ENCODE peak calls at places on chromosomes 5 and 9, in nine cellular contexts. One of them, this sample, is unnamed.

GRCh38 chr5:157354825-157355224 is 88.9 kb downstream of the CYFIP2 start:
- DNase-seq in body of pancreas: no peak
- DNase-seq in GM10248: no peak
- DNase-seq in omental fat pad: no peak
- DNase-seq in fibroblast of the aortic adventitia: no peak
- DNase-seq in neural crest cell: no peak
- DNase-seq in HL-60: no peak
- DNase-seq in fibroblast of mammary gland: no peak
- DNase-seq in PC-9: no peak
- DNase-seq in this sample: no peak

GRCh38 chr5:88825782-88826110 is 57.2 kb downstream of the MEF2C start:
- DNase-seq in fibroblast of the aortic adventitia: no peak
- DNase-seq in body of pancreas: no peak
- DNase-seq in PC-9: no peak
- DNase-seq in GM10248: no peak
- DNase-seq in neural crest cell: no peak
- DNase-seq in fibroblast of mammary gland: no peak
- DNase-seq in HL-60: no peak
- DNase-seq in omental fat pad: no peak
- DNase-seq in this sample: no peak

GRCh38 chr5:169050146-169050571 is 250.8 kb downstream of the SLIT3 start:
- DNase-seq in neural crest cell: no peak
- DNase-seq in GM10248: no peak
- DNase-seq in PC-9: no peak
- DNase-seq in body of pancreas: peak; percentile 6
- DNase-seq in fibroblast of the aortic adventitia: peak; percentile 77
- DNase-seq in fibroblast of mammary gland: peak; percentile 27
- DNase-seq in omental fat pad: no peak
- DNase-seq in HL-60: no peak
- DNase-seq in this sample: no peak

GRCh38 chr9:4933861-4934260 is 51.2 kb upstream of the JAK2 start:
- DNase-seq in HL-60: no peak
- DNase-seq in fibroblast of mammary gland: no peak
- DNase-seq in neural crest cell: no peak
- DNase-seq in PC-9: no peak
- DNase-seq in omental fat pad: no peak
- DNase-seq in body of pancreas: no peak
- DNase-seq in fibroblast of the aortic adventitia: no peak
- DNase-seq in GM10248: no peak
- DNase-seq in this sample: no peak

GRCh38 chr5:9557696-9558095 is 11.8 kb upstream of the SEMA5A start:
- DNase-seq in GM10248: no peak
- DNase-seq in HL-60: no peak
- DNase-seq in omental fat pad: no peak
- DNase-seq in body of pancreas: no peak
- DNase-seq in fibroblast of mammary gland: peak; percentile 69
- DNase-seq in PC-9: peak; percentile 99
- DNase-seq in neural crest cell: no peak
- DNase-seq in fibroblast of the aortic adventitia: peak; percentile 55
- DNase-seq in this sample: no peak

GRCh38 chr5:34411470-34412346 is 244.4 kb upstream of the RAI14 start:
- DNase-seq in fibroblast of the aortic adventitia: peak; percentile 39
- DNase-seq in HL-60: no peak
- DNase-seq in body of pancreas: no peak
- DNase-seq in neural crest cell: no peak
- DNase-seq in PC-9: no peak
- DNase-seq in omental fat pad: no peak
- DNase-seq in fibroblast of mammary gland: peak; percentile 77
- DNase-seq in GM10248: no peak
- DNase-seq in this sample: no peak

GRCh38 chr5:148788636-148789035 is 37.8 kb upstream of the ADRB2 start:
- DNase-seq in HL-60: no peak
- DNase-seq in neural crest cell: no peak
- DNase-seq in omental fat pad: no peak
- DNase-seq in PC-9: no peak
- DNase-seq in fibroblast of the aortic adventitia: no peak
- DNase-seq in body of pancreas: no peak
- DNase-seq in GM10248: no peak
- DNase-seq in fibroblast of mammary gland: no peak
- DNase-seq in this sample: no peak

GRCh38 chr5:149053027-149053705 is 9.7 kb downstream of the SH3TC2 start:
- DNase-seq in fibroblast of mammary gland: peak; percentile 59
- DNase-seq in HL-60: no peak
- DNase-seq in body of pancreas: no peak
- DNase-seq in GM10248: no peak
- DNase-seq in omental fat pad: no peak
- DNase-seq in fibroblast of the aortic adventitia: peak; percentile 88
- DNase-seq in neural crest cell: no peak
- DNase-seq in PC-9: peak; percentile 39
- DNase-seq in this sample: no peak

GRCh38 chr5:172288465-172288864 is 4.9 kb upstream of the UBTD2 start:
- DNase-seq in body of pancreas: no peak
- DNase-seq in fibroblast of mammary gland: no peak
- DNase-seq in fibroblast of the aortic adventitia: no peak
- DNase-seq in GM10248: no peak
- DNase-seq in omental fat pad: no peak
- DNase-seq in HL-60: no peak
- DNase-seq in PC-9: no peak
- DNase-seq in neural crest cell: no peak
- DNase-seq in this sample: no peak

GRCh38 chr5:145980718-145981117 is 44.3 kb downstream of the SH3RF2 start:
- DNase-seq in PC-9: no peak
- DNase-seq in fibroblast of mammary gland: no peak
- DNase-seq in fibroblast of the aortic adventitia: no peak
- DNase-seq in body of pancreas: no peak
- DNase-seq in HL-60: no peak
- DNase-seq in neural crest cell: no peak
- DNase-seq in omental fat pad: no peak
- DNase-seq in GM10248: no peak
- DNase-seq in this sample: no peak

GRCh38 chr9:78054180-78054579 is 22.6 kb upstream of the GNAQ start:
- DNase-seq in PC-9: no peak
- DNase-seq in HL-60: no peak
- DNase-seq in omental fat pad: no peak
- DNase-seq in body of pancreas: no peak
- DNase-seq in fibroblast of mammary gland: no peak
- DNase-seq in neural crest cell: no peak
- DNase-seq in fibroblast of the aortic adventitia: no peak
- DNase-seq in GM10248: no peak
- DNase-seq in this sample: no peak

GRCh38 chr9:136372561-136373299 is 739 bp downstream of the CARD9 start:
- DNase-seq in fibroblast of the aortic adventitia: peak; percentile 67
- DNase-seq in neural crest cell: peak; percentile 54
- DNase-seq in fibroblast of mammary gland: peak; percentile 63
- DNase-seq in HL-60: peak; percentile 88
- DNase-seq in body of pancreas: peak; percentile 65
- DNase-seq in GM10248: peak; percentile 50
- DNase-seq in PC-9: peak; percentile 89
- DNase-seq in omental fat pad: no peak
- DNase-seq in this sample: peak; percentile 78

GRCh38 chr5:138037271-138037670 is 4.4 kb upstream of the FAM13B start:
- DNase-seq in neural crest cell: no peak
- DNase-seq in GM10248: no peak
- DNase-seq in PC-9: no peak
- DNase-seq in body of pancreas: no peak
- DNase-seq in HL-60: no peak
- DNase-seq in fibroblast of mammary gland: no peak
- DNase-seq in omental fat pad: no peak
- DNase-seq in fibroblast of the aortic adventitia: no peak
- DNase-seq in this sample: no peak

DNA sequence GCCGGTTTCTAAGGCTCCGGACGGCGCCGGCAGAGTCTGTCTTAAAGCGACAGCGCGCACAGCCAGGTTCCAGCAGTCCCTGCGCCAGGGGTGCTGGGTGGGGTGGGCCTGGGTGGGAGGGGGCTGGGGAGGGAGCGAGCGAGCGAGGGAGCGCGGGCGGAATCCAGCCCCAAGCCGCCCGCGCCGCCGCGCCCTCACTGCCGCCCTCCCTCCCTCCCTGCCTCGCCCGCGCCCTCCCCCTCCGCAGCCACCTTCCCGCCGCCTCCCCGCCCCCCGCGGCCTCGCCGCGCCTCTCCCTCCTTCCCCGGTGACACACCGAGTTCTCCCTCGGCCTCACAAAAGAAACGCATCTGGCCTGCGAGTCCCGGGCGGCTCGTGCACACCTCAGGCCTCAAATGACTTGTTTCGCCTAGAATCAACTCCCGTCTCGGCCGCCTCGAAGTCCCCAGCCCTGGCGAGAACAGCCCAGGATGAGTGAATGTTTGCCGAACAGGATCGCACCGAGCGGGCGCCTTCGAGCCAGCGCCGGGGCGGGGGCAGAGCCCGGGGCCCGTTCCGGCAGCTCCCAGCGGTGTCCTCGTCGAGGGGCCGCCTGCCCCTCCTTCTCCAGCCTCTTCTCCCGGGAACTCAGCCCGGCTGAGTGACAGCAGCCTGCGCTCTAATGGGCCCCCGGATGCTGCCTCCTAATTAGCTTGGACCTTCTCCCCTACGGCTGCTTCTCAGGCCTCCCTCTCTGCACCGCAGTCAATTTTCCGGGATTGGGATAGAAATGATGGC is at the start of gene PITX1:
- DNase-seq in PC-9: peak; percentile 62
- DNase-seq in HL-60: no peak
- DNase-seq in fibroblast of mammary gland: peak; percentile 8
- DNase-seq in fibroblast of the aortic adventitia: peak; percentile 37
- DNase-seq in omental fat pad: no peak
- DNase-seq in neural crest cell: no peak
- DNase-seq in body of pancreas: peak; percentile 46
- DNase-seq in GM10248: no peak
- DNase-seq in this sample: peak; percentile 73
- TF ChIP-seq CTCF in PC-9: no peak
- TF ChIP-seq CTCF in HL-60: no peak
- TF ChIP-seq CTCF in fibroblast of mammary gland: no peak
- TF ChIP-seq CTCF in fibroblast of the aortic adventitia: no peak
- TF ChIP-seq CTCF in omental fat pad: no peak
- TF ChIP-seq CTCF in neural crest cell: no peak
- TF ChIP-seq CTCF in body of pancreas: no peak
- TF ChIP-seq CTCF in GM10248: no peak
- TF ChIP-seq CTCF in this sample: no peak

GRCh38 chr5:150438873-150439546 is 10.5 kb downstream of the RPS14 start:
- DNase-seq in body of pancreas: peak; percentile 42
- DNase-seq in fibroblast of mammary gland: peak; percentile 33
- DNase-seq in neural crest cell: peak; percentile 39
- DNase-seq in fibroblast of the aortic adventitia: no peak
- DNase-seq in omental fat pad: no peak
- DNase-seq in HL-60: no peak
- DNase-seq in PC-9: peak; percentile 44
- DNase-seq in GM10248: no peak
- DNase-seq in this sample: peak; percentile 48
- TF ChIP-seq CTCF in body of pancreas: peak; percentile 35
- TF ChIP-seq CTCF in fibroblast of mammary gland: peak; percentile 69
- TF ChIP-seq CTCF in neural crest cell: peak; percentile 59
- TF ChIP-seq CTCF in fibroblast of the aortic adventitia: peak; percentile 68
- TF ChIP-seq CTCF in omental fat pad: no peak
- TF ChIP-seq CTCF in HL-60: peak; percentile 58
- TF ChIP-seq CTCF in PC-9: peak; percentile 64
- TF ChIP-seq CTCF in GM10248: peak; percentile 43
- TF ChIP-seq CTCF in this sample: peak; percentile 68

GRCh38 chr9:74771262-74771585 is 116.5 kb downstream of the TRPM6 start:
- DNase-seq in fibroblast of the aortic adventitia: no peak
- DNase-seq in PC-9: no peak
- DNase-seq in GM10248: no peak
- DNase-seq in neural crest cell: no peak
- DNase-seq in omental fat pad: no peak
- DNase-seq in fibroblast of mammary gland: no peak
- DNase-seq in body of pancreas: no peak
- DNase-seq in HL-60: no peak
- DNase-seq in this sample: no peak
- TF ChIP-seq CTCF in fibroblast of the aortic adventitia: no peak
- TF ChIP-seq CTCF in PC-9: peak; percentile 2
- TF ChIP-seq CTCF in GM10248: no peak
- TF ChIP-seq CTCF in neural crest cell: peak; percentile 3
- TF ChIP-seq CTCF in omental fat pad: no peak
- TF ChIP-seq CTCF in fibroblast of mammary gland: no peak
- TF ChIP-seq CTCF in body of pancreas: peak; percentile 2
- TF ChIP-seq CTCF in HL-60: no peak
- TF ChIP-seq CTCF in this sample: no peak

DNA sequence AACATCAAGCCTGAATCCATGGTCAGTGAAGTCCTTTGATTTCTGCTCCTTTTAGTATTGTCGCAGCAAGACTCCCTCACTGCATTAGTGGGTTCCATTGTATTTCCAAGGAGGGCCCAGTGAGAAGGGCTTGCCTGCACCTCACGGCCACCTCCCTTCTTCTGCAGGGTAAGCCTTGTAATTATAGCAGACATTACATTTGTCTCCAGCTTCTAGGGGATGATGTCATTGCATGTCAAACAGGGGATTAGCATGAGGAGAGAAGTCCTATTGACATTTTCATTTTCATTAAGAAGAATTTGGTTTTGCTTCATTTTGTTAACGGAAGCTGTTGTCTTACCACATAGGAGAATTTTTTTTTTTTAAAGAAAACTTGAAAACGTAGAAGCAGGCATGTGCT is 27.0 kb downstream of the MAP1B start:
- DNase-seq in fibroblast of mammary gland: no peak
- DNase-seq in body of pancreas: no peak
- DNase-seq in fibroblast of the aortic adventitia: no peak
- DNase-seq in HL-60: no peak
- DNase-seq in neural crest cell: no peak
- DNase-seq in GM10248: no peak
- DNase-seq in omental fat pad: no peak
- DNase-seq in PC-9: no peak
- DNase-seq in this sample: no peak
- TF ChIP-seq CTCF in fibroblast of mammary gland: no peak
- TF ChIP-seq CTCF in body of pancreas: no peak
- TF ChIP-seq CTCF in fibroblast of the aortic adventitia: no peak
- TF ChIP-seq CTCF in HL-60: no peak
- TF ChIP-seq CTCF in neural crest cell: no peak
- TF ChIP-seq CTCF in GM10248: no peak
- TF ChIP-seq CTCF in omental fat pad: no peak
- TF ChIP-seq CTCF in PC-9: no peak
- TF ChIP-seq CTCF in this sample: no peak

GRCh38 chr5:177005619-177006264 is 837 bp downstream of the UIMC1 start:
- DNase-seq in PC-9: peak; percentile 53
- DNase-seq in neural crest cell: peak; percentile 54
- DNase-seq in fibroblast of the aortic adventitia: peak; percentile 54
- DNase-seq in fibroblast of mammary gland: peak; percentile 72
- DNase-seq in body of pancreas: peak; percentile 84
- DNase-seq in omental fat pad: peak; percentile 44
- DNase-seq in GM10248: peak; percentile 57
- DNase-seq in HL-60: peak; percentile 52
- DNase-seq in this sample: peak; percentile 72
- TF ChIP-seq CTCF in PC-9: peak; percentile 58
- TF ChIP-seq CTCF in neural crest cell: peak; percentile 49
- TF ChIP-seq CTCF in fibroblast of the aortic adventitia: peak; percentile 58
- TF ChIP-seq CTCF in fibroblast of mammary gland: peak; percentile 53
- TF ChIP-seq CTCF in body of pancreas: peak; percentile 53
- TF ChIP-seq CTCF in omental fat pad: no peak
- TF ChIP-seq CTCF in GM10248: peak; percentile 73
- TF ChIP-seq CTCF in HL-60: peak; percentile 37
- TF ChIP-seq CTCF in this sample: peak; percentile 35